ENCODE peak calls at places on chromosomes 13 and 19, in ten cellular contexts. D is breast epithelium, U is tibial nerve, J is lower leg skin, Q is IMR-90, Y is NB4, H is uterus, O is heart left ventricle, V is vagina, W is stomach. B is an unnamed sample.

GRCh38 chr19:49862411-49863253 is 4.7 kb downstream of the PNKP start:
- DNase-seq in D (no peak), U (no peak), J (no peak), Q (no peak), Y (peak; percentile 58), H (no peak), O (no peak), V (no peak), W (no peak), B (peak; percentile 53)

GRCh38 chr19:13094285-13094595 is 8.4 kb downstream of the LYL1 start:
- DNase-seq in D (no peak), U (no peak), J (no peak), Q (no peak), Y (no peak), H (peak; percentile 61), O (no peak), V (no peak), W (no peak), B (no peak)

GRCh38 chr19:47762615-47763308 is 15.7 kb upstream of the SELENOW start:
- DNase-seq in D (no peak), U (no peak), J (no peak), Q (no peak), Y (no peak), H (peak; percentile 54), O (peak; percentile 64), V (no peak), W (no peak), B (no peak)

GRCh38 chr19:41430907-41431306 is 3.7 kb upstream of the B3GNT8 start:
- DNase-seq in D (no peak), U (no peak), J (no peak), Q (no peak), Y (no peak), H (no peak), O (no peak), V (no peak), W (no peak), B (no peak)

GRCh38 chr13:25292301-25292700 is 5.0 kb upstream of the MTMR6 start:
- DNase-seq in D (no peak), U (no peak), J (no peak), Q (peak; percentile 47), Y (peak; percentile 81), H (no peak), O (no peak), V (no peak), W (no peak), B (no peak)

GRCh38 chr13:34201050-34201913 is 383.3 kb downstream of the RFC3 start:
- DNase-seq in D (no peak), U (no peak), J (no peak), Q (peak; percentile 61), Y (no peak), H (no peak), O (peak; percentile 21), V (no peak), W (no peak), B (no peak)

GRCh38 chr13:29465741-29466293 is 129.7 kb downstream of the SLC7A1 start:
- DNase-seq in D (no peak), U (peak; percentile 30), J (no peak), Q (peak; percentile 62), Y (no peak), H (peak; percentile 50), O (peak; percentile 40), V (no peak), W (peak; percentile 31), B (no peak)

GRCh38 chr13:106695139-106695538 is 127.2 kb upstream of the ARGLU1 start:
- DNase-seq in D (no peak), U (no peak), J (no peak), Q (no peak), Y (no peak), H (no peak), O (no peak), V (no peak), W (no peak), B (no peak)

GRCh38 chr19:11191273-11191755 is 6.0 kb downstream of the KANK2 start:
- DNase-seq in D (no peak), U (peak; percentile 53), J (peak; percentile 95), Q (peak; percentile 63), Y (no peak), H (peak; percentile 78), O (peak; percentile 79), V (no peak), W (peak; percentile 36), B (no peak)

GRCh38 chr19:31448221-31448657 is 99.0 kb upstream of the TSHZ3 start:
- DNase-seq in D (no peak), U (peak; percentile 15), J (peak; percentile 88), Q (peak; percentile 89), Y (no peak), H (peak; percentile 63), O (peak; percentile 70), V (no peak), W (peak; percentile 26), B (peak; percentile 22)

GRCh38 chr19:18419699-18420460 is 682 bp downstream of the SSBP4 start:
- DNase-seq in D (no peak), U (no peak), J (no peak), Q (no peak), Y (peak; percentile 55), H (peak; percentile 59), O (peak; percentile 53), V (no peak), W (no peak), B (no peak)

GRCh38 chr19:28563964-28564914 is 648.7 kb downstream of the UQCRFS1 start:
- DNase-seq in D (no peak), U (no peak), J (no peak), Q (no peak), Y (no peak), H (no peak), O (no peak), V (peak; percentile 20), W (no peak), B (no peak)

GRCh38 chr13:87331178-87331577 is 340.0 kb upstream of the SLITRK5 start:
- DNase-seq in D (no peak), U (no peak), J (no peak), Q (no peak), Y (no peak), H (no peak), O (no peak), V (no peak), W (no peak), B (peak; percentile 74)

GRCh38 chr19:17481986-17482385 is 11.7 kb downstream of the SLC27A1 start:
- DNase-seq in D (no peak), U (no peak), J (no peak), Q (no peak), Y (no peak), H (no peak), O (no peak), V (no peak), W (no peak), B (no peak)

GRCh38 chr13:44575035-44575434 is 1.1 kb downstream of the TSC22D1 start:
- DNase-seq in D (no peak), U (no peak), J (no peak), Q (no peak), Y (no peak), H (no peak), O (no peak), V (no peak), W (no peak), B (no peak)

GRCh38 chr13:44578064-44578394 is 1.9 kb upstream of the TSC22D1 start:
- DNase-seq in D (no peak), U (no peak), J (no peak), Q (no peak), Y (no peak), H (no peak), O (no peak), V (no peak), W (peak; percentile 33), B (no peak)

GRCh38 chr13:44576396-44577235 is 486 bp upstream of the TSC22D1 start:
- DNase-seq in D (no peak), U (no peak), J (peak; percentile 88), Q (no peak), Y (peak; percentile 56), H (peak; percentile 26), O (peak; percentile 43), V (no peak), W (peak; percentile 34), B (no peak)

GRCh38 chr13:44575741-44576395 is at the start of gene TSC22D1:
- DNase-seq in D (no peak), U (peak; percentile 21), J (peak; percentile 90), Q (peak; percentile 56), Y (peak; percentile 67), H (peak; percentile 38), O (peak; percentile 51), V (no peak), W (peak; percentile 51), B (peak; percentile 59)

DNA sequence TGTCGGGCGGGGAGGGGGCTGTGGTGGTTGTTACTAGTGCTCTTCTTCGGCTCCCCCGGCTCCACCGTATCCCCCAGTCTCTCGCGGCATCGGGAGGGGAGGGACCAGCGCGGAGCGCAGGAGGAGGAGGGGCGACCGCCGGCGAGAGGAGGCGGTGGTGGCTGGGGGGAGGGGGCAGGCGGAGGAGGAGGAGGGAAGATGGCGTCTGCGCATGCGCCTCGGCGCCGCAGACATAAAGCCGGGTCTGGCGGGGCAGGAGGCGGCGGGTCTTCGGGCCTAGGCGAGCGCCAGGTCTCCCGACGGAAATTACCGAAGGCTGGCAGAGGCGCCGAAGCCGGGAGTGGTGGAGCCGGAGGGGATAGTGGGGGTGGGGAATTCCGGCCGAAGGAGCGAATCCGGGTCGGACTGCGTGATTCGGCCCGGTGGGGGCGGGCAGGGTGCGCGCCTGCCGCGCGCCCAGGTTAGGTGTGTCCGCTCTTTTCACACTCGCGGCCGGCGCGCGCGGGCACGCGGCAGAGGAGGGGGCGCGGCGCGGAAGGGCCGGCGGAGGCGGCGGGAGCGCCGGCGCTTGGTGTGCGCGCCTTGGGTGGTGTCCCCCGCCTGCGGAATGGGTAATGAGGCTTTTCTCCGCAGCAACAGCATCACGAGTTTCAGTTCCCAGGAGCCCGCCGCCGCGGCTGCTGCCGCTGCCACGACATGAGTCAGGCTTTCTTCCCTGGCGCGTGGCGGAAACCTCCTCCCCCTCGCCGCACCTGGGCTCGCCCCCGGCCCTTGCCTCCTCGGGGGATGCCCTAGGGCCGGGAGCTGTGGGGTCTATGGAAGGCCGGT is 1.3 kb upstream of the TSC22D1 start:
- DNase-seq in D (peak; percentile 95), U (peak; percentile 93), J (peak; percentile 99), Q (peak; percentile 95), Y (peak; percentile 97), H (peak; percentile 97), O (peak; percentile 98), V (peak; percentile 96), W (peak; percentile 99), B (peak; percentile 94)
- TF ChIP-seq POLR2A in D (peak; percentile 9), U (peak; percentile 59), J (no peak), Q (peak; percentile 86), Y (peak; percentile 78), H (peak; percentile 49), O (peak; percentile 74), V (no peak), W (no peak), B (peak; percentile 62)

GRCh38 chr19:53659292-53659691 is 27.5 kb downstream of the DPRX start:
- DNase-seq in D (no peak), U (no peak), J (no peak), Q (no peak), Y (peak; percentile 66), H (no peak), O (peak; percentile 54), V (no peak), W (no peak), B (peak; percentile 38)
- TF ChIP-seq CTCF in D (no peak), U (peak; percentile 9), J (no peak), Q (no peak), Y (peak; percentile 37), H (no peak), O (peak; percentile 25), V (no peak), W (no peak), B (peak; percentile 21)

GRCh38 chr19:56142087-56142787 is 1.1 kb downstream of the ZNF444 start:
- DNase-seq in D (peak; percentile 67), U (no peak), J (no peak), Q (no peak), Y (no peak), H (no peak), O (no peak), V (no peak), W (peak; percentile 84), B (peak; percentile 82)
- H3K4me3 ChIP-seq in D (peak overlapping the region; percentile 60), U (no peak overlapping the region), J (no peak overlapping the region), Q (peak overlapping the region; percentile 38), Y (peak overlapping the region; percentile 68), H (peak overlapping the region; percentile 57), O (peak overlapping the region; percentile 87), V (peak overlapping the region; percentile 76), W (peak overlapping the region; percentile 54), B (peak overlapping the region; percentile 63)

GRCh38 chr13:46552888-46553520 is at the start of gene LRCH1:
- DNase-seq in D (peak; percentile 87), U (peak; percentile 76), J (peak; percentile 97), Q (peak; percentile 80), Y (peak; percentile 97), H (peak; percentile 92), O (peak; percentile 93), V (peak; percentile 92), W (peak; percentile 90), B (peak; percentile 91)
- TF ChIP-seq POLR2A in D (no peak), U (no peak), J (no peak), Q (peak; percentile 20), Y (peak; percentile 46), H (no peak), O (no peak), V (no peak), W (no peak), B (peak; percentile 39)

B was measured in right lobe of liver.